ENCODE peak calls at places on chromosomes 5 and 9, in ten cellular contexts. R, I, M, O, H, G, V, D, E and W are unnamed samples. For H3K4me1, the result is how much of the 10 kb centered on the place peaks cover.

GRCh38 chr5:37553720-37554402 is 174.7 kb downstream of the WDR70 start:
- ATAC-seq in R (peak), I (no peak), M (no peak), O (no peak), H (peak), G (no peak), V (no peak), D (no peak), E (peak), W (no peak)

GRCh38 chr5:79691007-79691406 is 1.4 kb downstream of the CMYA5 start:
- ATAC-seq in R (peak), I (peak), M (no peak), O (peak), H (peak), G (peak), V (no peak), D (peak), E (peak), W (no peak)

GRCh38 chr5:60978968-60979367 is 34.0 kb downstream of the NDUFAF2 start:
- ATAC-seq in R (no peak), I (no peak), M (no peak), O (no peak), H (no peak), G (no peak), V (no peak), D (no peak), E (no peak), W (no peak)

GRCh38 chr9:97468658-97469448 is 32.6 kb upstream of the TMOD1 start:
- ATAC-seq in R (peak), I (peak), M (peak), O (peak), H (peak), G (peak), V (peak), D (peak), E (peak), W (peak)

GRCh38 chr9:133770076-133770777 is 32.1 kb upstream of the SARDH start:
- ATAC-seq in R (no peak), I (peak), M (no peak), O (no peak), H (no peak), G (no peak), V (no peak), D (peak), E (no peak), W (no peak)

GRCh38 chr9:35798658-35799366 is 7.4 kb downstream of the NPR2 start:
- ATAC-seq in R (no peak), I (no peak), M (no peak), O (no peak), H (peak), G (no peak), V (peak), D (peak), E (peak), W (no peak)

GRCh38 chr5:56029457-56029856 is 34.7 kb upstream of the IL6ST start:
- ATAC-seq in R (no peak), I (no peak), M (no peak), O (peak), H (no peak), G (peak), V (no peak), D (no peak), E (no peak), W (no peak)

GRCh38 chr9:96413312-96414221 is 4.6 kb downstream of the ZNF367 start:
- ATAC-seq in R (no peak), I (no peak), M (no peak), O (no peak), H (no peak), G (no peak), V (no peak), D (no peak), E (no peak), W (no peak)

GRCh38 chr5:115349001-115349817 is 52.8 kb upstream of the CCDC112 start:
- ATAC-seq in R (peak), I (no peak), M (no peak), O (peak), H (peak), G (peak), V (peak), D (peak), E (peak), W (peak)

GRCh38 chr5:72436796-72437471 is 70.3 kb downstream of the ZNF366 start:
- ATAC-seq in R (no peak), I (no peak), M (no peak), O (no peak), H (no peak), G (no peak), V (peak), D (no peak), E (no peak), W (no peak)

GRCh38 chr5:181259974-181260719 is 796 bp downstream of the TRIM52 start:
- ATAC-seq in R (no peak), I (no peak), M (no peak), O (no peak), H (no peak), G (no peak), V (peak), D (no peak), E (peak), W (no peak)

GRCh38 chr5:176134529-176135223 is 103.5 kb upstream of the SIMC1 start:
- ATAC-seq in R (no peak), I (peak), M (no peak), O (no peak), H (no peak), G (peak), V (peak), D (peak), E (no peak), W (no peak)

GRCh38 chr5:102770803-102771202 is 15.7 kb downstream of the PAM start:
- ATAC-seq in R (no peak), I (no peak), M (no peak), O (no peak), H (no peak), G (no peak), V (no peak), D (no peak), E (no peak), W (no peak)

GRCh38 chr9:21801683-21802417 is 586 bp upstream of the MTAP start:
- ATAC-seq in R (peak), I (peak), M (peak), O (peak), H (peak), G (peak), V (peak), D (peak), E (peak), W (peak)

GRCh38 chr5:67089200-67089725 is 107.3 kb downstream of the CD180 start:
- ATAC-seq in R (no peak), I (no peak), M (no peak), O (no peak), H (no peak), G (no peak), V (peak), D (peak), E (no peak), W (no peak)

GRCh38 chr5:15105799-15106393 is 234.3 kb upstream of the ANKH start:
- ATAC-seq in R (no peak), I (peak), M (peak), O (peak), H (peak), G (peak), V (peak), D (peak), E (no peak), W (no peak)

GRCh38 chr5:154199263-154199662 is 8.7 kb downstream of the GALNT10 start:
- ATAC-seq in R (no peak), I (no peak), M (no peak), O (no peak), H (no peak), G (peak), V (no peak), D (no peak), E (no peak), W (no peak)

GRCh38 chr5:154197801-154198461 is 7.4 kb downstream of the GALNT10 start:
- ATAC-seq in R (no peak), I (peak), M (peak), O (peak), H (peak), G (no peak), V (peak), D (no peak), E (no peak), W (no peak)

GRCh38 chr5:154196955-154197652 is 6.6 kb downstream of the GALNT10 start:
- ATAC-seq in R (peak), I (no peak), M (no peak), O (peak), H (peak), G (peak), V (no peak), D (peak), E (no peak), W (no peak)

GRCh38 chr5:154199671-154200220 is 9.2 kb downstream of the GALNT10 start:
- ATAC-seq in R (no peak), I (no peak), M (no peak), O (no peak), H (no peak), G (no peak), V (no peak), D (no peak), E (no peak), W (no peak)

DNA sequence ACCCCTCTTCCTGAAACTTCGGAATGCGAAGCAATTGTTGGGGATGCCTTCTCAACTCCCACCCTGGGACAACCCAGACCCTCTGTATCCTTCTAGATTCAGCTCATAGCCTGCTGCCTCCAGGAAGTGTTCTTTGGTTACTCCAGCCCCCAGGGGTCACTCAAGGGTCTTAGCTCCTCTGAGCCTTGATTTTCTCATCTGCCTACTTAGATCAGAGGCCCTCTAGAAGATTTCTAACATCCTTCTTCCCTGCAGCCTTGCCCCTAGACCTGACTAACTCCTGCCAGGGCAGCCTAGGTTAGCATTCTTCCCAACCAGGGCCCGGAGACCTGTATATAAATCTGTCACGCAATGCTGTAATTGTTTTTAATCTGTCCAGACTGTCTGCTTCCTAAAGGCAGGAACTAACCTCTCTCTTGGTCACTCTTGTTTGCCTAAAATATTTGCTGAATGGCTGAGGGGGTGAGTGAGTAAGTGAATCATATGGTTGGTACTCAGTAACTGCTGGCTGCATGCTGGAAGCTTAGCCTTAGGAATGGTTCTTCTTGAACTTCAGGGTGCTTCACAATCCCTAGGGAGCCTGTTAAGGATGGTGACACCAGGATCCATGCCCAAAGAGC is 8.2 kb downstream of the GALNT10 start:
- ATAC-seq in R (no peak), I (peak), M (peak), O (peak), H (peak), G (peak), V (peak), D (no peak), E (no peak), W (no peak)
- H3K27ac ChIP-seq in R (no peak), I (peak), M (no peak), O (peak), H (peak), G (no peak), V (peak), D (no peak), E (no peak), W (no peak)

GRCh38 chr9:120933310-120934044 is 6.9 kb upstream of the TRAF1 start:
- ATAC-seq in R (no peak), I (no peak), M (no peak), O (no peak), H (no peak), G (no peak), V (no peak), D (no peak), E (no peak), W (no peak)
- H3K4me1 ChIP-seq in R (under half), I (half or more), M (under half), O (half or more), H (under half), G (under half), V (under half), D (under half), E (under half), W (half or more)

GRCh38 chr5:134411546-134412266 is at the start of gene CDKN2AIPNL:
- ATAC-seq in R (peak), I (peak), M (peak), O (peak), H (peak), G (peak), V (peak), D (peak), E (peak), W (peak)
- H3K27ac ChIP-seq in R (peak), I (peak), M (peak), O (peak), H (peak), G (peak), V (peak), D (peak), E (peak), W (peak)

GRCh38 chr5:65065112-65065511 is 296.4 kb downstream of the CWC27 start:
- ATAC-seq in R (no peak), I (no peak), M (no peak), O (peak), H (no peak), G (no peak), V (no peak), D (no peak), E (no peak), W (no peak)
- H3K4me1 ChIP-seq in R (under half), I (under half), M (under half), O (under half), H (under half), G (under half), V (under half), D (under half), E (under half), W (under half)

GRCh38 chr5:139394123-139394653 is 716 bp downstream of the PROB1 start:
- ATAC-seq in R (no peak), I (no peak), M (peak), O (peak), H (peak), G (no peak), V (no peak), D (peak), E (peak), W (peak)
- H3K27ac ChIP-seq in R (peak), I (no peak), M (peak), O (peak), H (no peak), G (no peak), V (no peak), D (peak), E (peak), W (peak)

GRCh38 chr9:6412572-6413364 is at the start of gene UHRF2:
- ATAC-seq in R (peak), I (peak), M (peak), O (peak), H (peak), G (peak), V (peak), D (peak), E (peak), W (peak)
- H3K4me1 ChIP-seq in R (under half), I (under half), M (under half), O (under half), H (under half), G (under half), V (under half), D (under half), E (under half), W (under half)

DNA sequence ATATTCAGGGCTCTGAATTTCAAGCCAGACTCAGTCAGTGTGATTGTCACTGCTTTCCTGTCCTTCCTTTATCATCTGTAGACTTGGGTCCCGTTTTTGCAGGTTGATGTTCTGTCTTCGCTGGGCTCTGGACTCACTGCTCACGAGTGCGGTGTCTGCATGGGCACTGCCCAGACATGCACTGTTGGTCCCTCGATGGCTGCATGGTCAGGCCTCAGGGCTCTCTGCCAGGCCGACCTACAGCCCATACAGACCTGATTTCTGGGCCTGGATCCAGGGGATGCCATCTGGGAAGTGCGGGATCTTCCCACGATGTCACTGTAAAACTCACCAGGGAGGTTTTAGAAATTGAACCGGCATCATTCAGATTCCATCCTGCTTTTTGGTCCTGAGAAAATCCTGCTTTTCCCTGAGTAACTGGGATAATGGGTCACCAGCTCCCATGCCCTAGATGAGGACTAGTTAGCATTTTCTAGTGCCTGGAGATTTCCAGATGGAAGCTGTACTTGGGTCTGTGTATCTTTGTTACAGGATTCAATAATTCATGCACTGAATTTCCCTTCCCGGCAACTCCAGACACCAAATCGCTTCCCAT is 9.1 kb downstream of the S1PR3 start:
- ATAC-seq in R (no peak), I (no peak), M (no peak), O (no peak), H (no peak), G (no peak), V (no peak), D (no peak), E (no peak), W (no peak)
- H3K27ac ChIP-seq in R (peak), I (no peak), M (no peak), O (no peak), H (no peak), G (no peak), V (no peak), D (no peak), E (no peak), W (peak)

DNA sequence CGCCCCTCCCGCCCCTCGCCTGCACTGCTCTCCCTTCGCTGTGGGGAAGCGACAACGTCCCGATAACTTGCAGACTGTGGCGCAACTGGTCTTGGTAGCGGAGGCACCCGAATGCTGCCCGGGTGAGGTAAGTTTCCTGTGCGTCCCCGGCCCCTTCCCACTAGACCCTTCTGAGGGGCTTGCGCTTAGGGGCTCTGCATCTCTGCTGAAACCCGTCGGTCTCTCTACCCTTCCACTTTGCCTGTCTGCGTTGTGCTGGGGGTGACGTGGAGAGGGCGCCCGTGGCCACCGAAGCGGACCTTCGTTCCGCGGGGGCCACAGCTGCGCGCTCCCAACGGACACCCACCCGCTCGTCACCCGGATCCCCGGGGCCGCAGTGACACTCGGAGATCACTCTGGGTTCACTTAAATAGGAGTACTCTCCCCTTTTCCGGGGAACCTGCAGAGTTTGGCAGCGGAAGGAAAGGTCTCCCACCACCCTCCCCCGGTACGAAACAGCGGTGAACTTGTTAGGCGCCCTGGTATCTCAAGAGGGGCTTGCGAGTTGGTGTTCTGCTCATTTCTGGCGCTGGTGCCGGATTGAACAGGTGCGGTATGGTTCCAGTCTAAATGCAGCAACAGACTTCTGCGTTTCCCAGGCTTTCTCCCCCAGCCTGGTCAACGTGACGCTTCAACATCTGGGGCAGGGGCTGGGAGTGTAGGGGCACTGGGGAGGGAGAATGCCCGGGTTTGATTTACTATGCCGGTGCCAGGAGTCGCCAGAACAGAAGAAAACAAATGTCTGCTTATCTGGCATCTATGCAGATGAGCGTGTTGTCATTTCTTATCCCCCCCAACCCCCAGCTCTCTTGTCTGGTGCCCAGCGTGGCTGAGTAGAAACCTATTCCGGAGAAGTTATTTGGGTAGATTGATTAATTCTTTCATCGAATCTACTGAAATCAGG is 867 bp downstream of the PIP5K1B start:
- ATAC-seq in R (peak), I (peak), M (peak), O (peak), H (peak), G (peak), V (no peak), D (peak), E (peak), W (no peak)
- H3K4me1 ChIP-seq in R (under half), I (under half), M (under half), O (half or more), H (under half), G (half or more), V (under half), D (under half), E (under half), W (under half)

DNA sequence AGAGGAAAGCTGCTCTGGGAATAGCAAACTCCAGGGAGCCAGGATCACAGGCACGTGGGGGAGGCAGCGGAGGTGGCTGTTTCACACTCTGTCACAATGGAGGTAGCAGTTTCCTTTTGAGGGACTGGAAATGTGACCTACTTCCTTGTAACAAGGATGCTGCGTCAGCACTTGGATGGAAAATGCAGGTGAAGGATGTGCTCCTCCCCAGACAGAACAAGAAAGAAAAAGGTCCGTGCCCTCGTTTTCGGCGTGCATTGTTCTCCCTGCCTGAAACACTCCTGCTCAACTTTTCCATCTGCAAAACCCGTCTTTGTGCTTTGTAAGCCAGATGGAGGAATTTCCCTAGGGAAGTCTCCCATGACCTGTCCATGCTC is 55.1 kb upstream of the SH3PXD2B start:
- ATAC-seq in R (peak), I (no peak), M (no peak), O (no peak), H (no peak), G (no peak), V (no peak), D (peak), E (peak), W (no peak)
- H3K27ac ChIP-seq in R (peak), I (no peak), M (no peak), O (no peak), H (no peak), G (no peak), V (no peak), D (no peak), E (peak), W (peak)